ENCODE peak calls at places on chromosomes 12 and 14, in six cellular contexts. One of them, this sample, is unnamed.

GRCh38 chr12:100899301-100899700 is 104.7 kb downstream of the ANO4 start:
- DNase-seq in pancreas: no peak
- DNase-seq in astrocyte of the spinal cord: no peak
- DNase-seq in left ventricle myocardium inferior: no peak
- DNase-seq in endodermal cell: no peak
- DNase-seq in AG09309: no peak
- DNase-seq in this sample: no peak

GRCh38 chr14:78355109-78355508 is 184.9 kb downstream of the NRXN3 start:
- DNase-seq in pancreas: no peak
- DNase-seq in astrocyte of the spinal cord: no peak
- DNase-seq in left ventricle myocardium inferior: no peak
- DNase-seq in endodermal cell: no peak
- DNase-seq in AG09309: no peak
- DNase-seq in this sample: no peak

GRCh38 chr12:114608509-114608908 is 75.5 kb downstream of the TBX3 start:
- DNase-seq in pancreas: no peak
- DNase-seq in astrocyte of the spinal cord: no peak
- DNase-seq in left ventricle myocardium inferior: no peak
- DNase-seq in endodermal cell: no peak
- DNase-seq in AG09309: no peak
- DNase-seq in this sample: no peak

GRCh38 chr12:95205685-95206084 is 11.6 kb downstream of the FGD6 start:
- DNase-seq in pancreas: no peak
- DNase-seq in astrocyte of the spinal cord: peak
- DNase-seq in left ventricle myocardium inferior: no peak
- DNase-seq in endodermal cell: peak
- DNase-seq in AG09309: peak
- DNase-seq in this sample: no peak

GRCh38 chr14:99578541-99579044 is 25.4 kb downstream of the CCDC85C start:
- DNase-seq in pancreas: peak
- DNase-seq in astrocyte of the spinal cord: no peak
- DNase-seq in left ventricle myocardium inferior: peak
- DNase-seq in endodermal cell: no peak
- DNase-seq in AG09309: no peak
- DNase-seq in this sample: peak

GRCh38 chr14:64387232-64387737 is 868 bp upstream of the MTHFD1 start:
- DNase-seq in pancreas: no peak
- DNase-seq in astrocyte of the spinal cord: peak
- DNase-seq in left ventricle myocardium inferior: no peak
- DNase-seq in endodermal cell: no peak
- DNase-seq in AG09309: no peak
- DNase-seq in this sample: no peak

GRCh38 chr14:55160989-55161388 is 30.4 kb downstream of the DLGAP5 start:
- DNase-seq in pancreas: no peak
- DNase-seq in astrocyte of the spinal cord: peak
- DNase-seq in left ventricle myocardium inferior: no peak
- DNase-seq in endodermal cell: no peak
- DNase-seq in AG09309: peak
- DNase-seq in this sample: no peak

GRCh38 chr12:116547955-116548471 is 11.2 kb upstream of the MAP1LC3B2 start:
- DNase-seq in pancreas: no peak
- DNase-seq in astrocyte of the spinal cord: peak
- DNase-seq in left ventricle myocardium inferior: no peak
- DNase-seq in endodermal cell: no peak
- DNase-seq in AG09309: no peak
- DNase-seq in this sample: no peak

GRCh38 chr12:16606201-16606849 is 363 bp upstream of the LMO3 start:
- DNase-seq in pancreas: peak
- DNase-seq in astrocyte of the spinal cord: peak
- DNase-seq in left ventricle myocardium inferior: no peak
- DNase-seq in endodermal cell: peak
- DNase-seq in AG09309: no peak
- DNase-seq in this sample: peak

GRCh38 chr14:32080001-32080510 is 3.0 kb downstream of the ARHGAP5 start:
- DNase-seq in pancreas: no peak
- DNase-seq in astrocyte of the spinal cord: no peak
- DNase-seq in left ventricle myocardium inferior: no peak
- DNase-seq in endodermal cell: no peak
- DNase-seq in AG09309: no peak
- DNase-seq in this sample: no peak
- H3K4me3 ChIP-seq in pancreas: no peak
- H3K4me3 ChIP-seq in astrocyte of the spinal cord: no peak
- H3K4me3 ChIP-seq in left ventricle myocardium inferior: peak
- H3K4me3 ChIP-seq in endodermal cell: peak
- H3K4me3 ChIP-seq in AG09309: no peak
- H3K4me3 ChIP-seq in this sample: no peak

DNA sequence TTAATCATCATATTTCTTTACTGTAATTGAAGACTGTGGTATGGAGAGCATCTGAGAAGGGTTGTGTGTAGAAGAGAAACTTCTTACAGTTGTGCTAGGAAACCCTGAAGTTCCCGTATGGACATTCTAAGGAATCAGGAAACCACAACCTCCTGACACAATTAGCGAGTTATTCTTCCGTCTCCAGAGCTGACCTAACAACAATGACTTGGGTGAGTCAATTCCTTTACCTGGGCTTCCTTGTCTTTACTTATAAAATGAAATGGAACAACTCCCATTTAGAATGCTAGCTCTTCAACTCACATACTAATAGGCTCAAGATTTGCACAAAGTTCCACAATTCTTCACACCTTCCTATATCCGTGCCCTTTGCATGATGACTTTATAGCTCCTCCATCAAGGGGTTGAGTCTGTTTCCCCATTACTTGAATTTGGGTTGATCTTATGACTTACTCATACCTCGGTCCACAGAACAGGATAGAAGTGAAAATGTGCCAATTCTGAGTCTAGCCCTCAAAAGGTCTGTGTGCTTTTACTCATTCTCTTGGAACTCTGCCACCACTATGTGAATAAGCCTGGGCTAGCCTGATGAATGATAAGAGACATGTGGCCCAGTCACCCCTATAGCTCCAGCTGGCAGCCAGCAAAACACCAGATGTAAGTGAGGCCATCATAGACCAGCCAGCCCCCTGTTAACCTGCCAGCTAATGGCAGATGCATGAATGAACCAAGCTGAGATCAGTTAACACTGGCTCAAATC is 459.4 kb downstream of the ETNK1 start:
- DNase-seq in pancreas: no peak
- DNase-seq in astrocyte of the spinal cord: peak
- DNase-seq in left ventricle myocardium inferior: no peak
- DNase-seq in endodermal cell: no peak
- DNase-seq in AG09309: no peak
- DNase-seq in this sample: no peak
- H3K4me3 ChIP-seq in pancreas: no peak
- H3K4me3 ChIP-seq in astrocyte of the spinal cord: no peak
- H3K4me3 ChIP-seq in left ventricle myocardium inferior: no peak
- H3K4me3 ChIP-seq in endodermal cell: no peak
- H3K4me3 ChIP-seq in AG09309: no peak
- H3K4me3 ChIP-seq in this sample: no peak

GRCh38 chr14:71290960-71291466 is 383.8 kb downstream of the PCNX1 start:
- DNase-seq in pancreas: no peak
- DNase-seq in astrocyte of the spinal cord: peak
- DNase-seq in left ventricle myocardium inferior: no peak
- DNase-seq in endodermal cell: no peak
- DNase-seq in AG09309: peak
- DNase-seq in this sample: no peak
- H3K4me3 ChIP-seq in pancreas: no peak
- H3K4me3 ChIP-seq in astrocyte of the spinal cord: no peak
- H3K4me3 ChIP-seq in left ventricle myocardium inferior: no peak
- H3K4me3 ChIP-seq in endodermal cell: no peak
- H3K4me3 ChIP-seq in AG09309: no peak
- H3K4me3 ChIP-seq in this sample: no peak

GRCh38 chr12:123107926-123108681 is 42.8 kb downstream of the PITPNM2 start:
- DNase-seq in pancreas: no peak
- DNase-seq in astrocyte of the spinal cord: no peak
- DNase-seq in left ventricle myocardium inferior: peak
- DNase-seq in endodermal cell: no peak
- DNase-seq in AG09309: no peak
- DNase-seq in this sample: no peak
- H3K4me3 ChIP-seq in pancreas: no peak
- H3K4me3 ChIP-seq in astrocyte of the spinal cord: no peak
- H3K4me3 ChIP-seq in left ventricle myocardium inferior: no peak
- H3K4me3 ChIP-seq in endodermal cell: no peak
- H3K4me3 ChIP-seq in AG09309: no peak
- H3K4me3 ChIP-seq in this sample: no peak

DNA sequence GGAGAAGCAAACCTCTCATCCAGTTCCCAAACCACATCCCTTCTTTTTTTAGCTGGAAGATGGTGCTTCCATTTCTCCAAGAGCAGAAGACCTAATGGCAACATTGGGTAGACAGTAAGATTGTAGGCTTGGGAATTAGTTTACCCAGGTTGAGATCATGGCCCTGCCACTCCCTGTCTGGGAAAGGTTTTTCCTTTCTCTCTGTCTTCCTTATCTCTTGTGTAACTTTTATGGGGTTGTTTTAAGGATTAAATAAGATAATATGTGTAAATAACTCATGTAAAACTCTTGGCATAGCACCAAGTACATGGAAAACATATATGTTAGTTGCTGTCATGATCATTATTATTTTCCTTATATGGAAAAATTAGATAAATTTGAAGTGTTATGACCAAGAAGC is 23.2 kb upstream of the PSMA6 start:
- DNase-seq in pancreas: no peak
- DNase-seq in astrocyte of the spinal cord: no peak
- DNase-seq in left ventricle myocardium inferior: no peak
- DNase-seq in endodermal cell: no peak
- DNase-seq in AG09309: no peak
- DNase-seq in this sample: peak
- H3K4me3 ChIP-seq in pancreas: no peak
- H3K4me3 ChIP-seq in astrocyte of the spinal cord: no peak
- H3K4me3 ChIP-seq in left ventricle myocardium inferior: no peak
- H3K4me3 ChIP-seq in endodermal cell: no peak
- H3K4me3 ChIP-seq in AG09309: no peak
- H3K4me3 ChIP-seq in this sample: no peak

DNA sequence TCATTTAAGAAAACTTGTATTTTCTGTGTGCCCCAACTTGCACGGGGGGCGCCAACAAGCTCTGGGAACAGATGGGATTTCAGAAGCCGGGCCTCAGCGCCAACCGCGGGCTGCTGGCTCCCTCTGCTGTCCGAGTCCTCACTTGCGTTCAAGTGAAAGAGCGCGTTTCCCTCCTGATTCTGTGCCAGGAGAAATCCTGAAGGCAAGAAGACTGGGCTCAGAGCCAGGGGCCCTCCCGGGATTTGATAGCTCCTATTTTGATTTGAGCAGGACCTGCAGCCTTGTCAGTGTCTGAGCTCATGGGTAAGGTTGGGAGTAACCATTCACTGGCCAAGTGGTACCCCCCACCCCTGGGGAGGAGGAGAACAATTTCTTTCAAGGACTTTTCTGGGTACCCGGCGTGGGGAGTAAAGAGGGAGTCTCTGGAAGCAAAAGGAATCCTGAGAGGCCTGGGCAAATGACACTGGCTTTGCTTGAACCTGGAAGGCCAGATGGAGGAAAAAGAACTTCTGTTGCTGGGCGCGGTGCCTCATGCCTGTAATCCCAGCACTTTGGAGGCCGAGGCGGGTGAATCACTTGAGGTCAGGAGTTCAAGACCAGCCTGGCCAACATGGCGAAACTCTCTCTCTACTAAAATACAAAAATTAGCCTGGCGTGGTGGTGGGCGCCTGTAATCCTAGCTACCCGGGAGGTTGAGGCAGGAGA is 179.0 kb upstream of the RGS6 start:
- DNase-seq in pancreas: peak
- DNase-seq in astrocyte of the spinal cord: peak
- DNase-seq in left ventricle myocardium inferior: peak
- DNase-seq in endodermal cell: peak
- DNase-seq in AG09309: peak
- DNase-seq in this sample: peak
- H3K4me3 ChIP-seq in pancreas: peak
- H3K4me3 ChIP-seq in astrocyte of the spinal cord: no peak
- H3K4me3 ChIP-seq in left ventricle myocardium inferior: no peak
- H3K4me3 ChIP-seq in endodermal cell: no peak
- H3K4me3 ChIP-seq in AG09309: no peak
- H3K4me3 ChIP-seq in this sample: no peak

DNA sequence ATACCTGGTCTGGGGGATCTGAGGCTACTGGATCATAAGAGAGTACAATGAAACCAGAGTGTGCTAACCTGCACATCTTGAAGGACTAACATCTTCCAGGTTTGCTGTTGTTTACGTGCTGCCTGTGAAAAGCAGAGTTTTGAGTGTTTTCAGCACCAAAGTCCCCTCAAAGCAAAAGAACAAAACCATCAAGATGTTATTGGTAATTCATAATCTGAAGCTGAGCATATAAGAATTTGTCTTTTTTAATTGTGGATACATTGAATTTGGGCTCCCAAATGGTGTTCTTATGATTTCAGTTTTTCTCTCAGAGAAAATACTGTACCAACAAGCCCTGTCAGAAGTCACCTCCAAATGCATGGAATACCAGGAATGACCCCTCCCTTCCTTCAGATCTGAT is 110.2 kb downstream of the BTG1 start:
- DNase-seq in pancreas: no peak
- DNase-seq in astrocyte of the spinal cord: no peak
- DNase-seq in left ventricle myocardium inferior: no peak
- DNase-seq in endodermal cell: no peak
- DNase-seq in AG09309: no peak
- DNase-seq in this sample: no peak
- H3K4me3 ChIP-seq in pancreas: peak
- H3K4me3 ChIP-seq in astrocyte of the spinal cord: no peak
- H3K4me3 ChIP-seq in left ventricle myocardium inferior: peak
- H3K4me3 ChIP-seq in endodermal cell: no peak
- H3K4me3 ChIP-seq in AG09309: no peak
- H3K4me3 ChIP-seq in this sample: no peak

GRCh38 chr12:105357162-105357691 is 26.7 kb downstream of the C12orf75 start:
- DNase-seq in pancreas: no peak
- DNase-seq in astrocyte of the spinal cord: peak
- DNase-seq in left ventricle myocardium inferior: no peak
- DNase-seq in endodermal cell: no peak
- DNase-seq in AG09309: no peak
- DNase-seq in this sample: no peak

GRCh38 chr12:105351523-105351922 is 21.0 kb downstream of the C12orf75 start:
- DNase-seq in pancreas: no peak
- DNase-seq in astrocyte of the spinal cord: no peak
- DNase-seq in left ventricle myocardium inferior: no peak
- DNase-seq in endodermal cell: no peak
- DNase-seq in AG09309: no peak
- DNase-seq in this sample: no peak

GRCh38 chr12:105352049-105352448 is 21.6 kb downstream of the C12orf75 start:
- DNase-seq in pancreas: no peak
- DNase-seq in astrocyte of the spinal cord: no peak
- DNase-seq in left ventricle myocardium inferior: no peak
- DNase-seq in endodermal cell: no peak
- DNase-seq in AG09309: no peak
- DNase-seq in this sample: no peak

GRCh38 chr12:105355752-105356151 is 25.3 kb downstream of the C12orf75 start:
- DNase-seq in pancreas: no peak
- DNase-seq in astrocyte of the spinal cord: peak
- DNase-seq in left ventricle myocardium inferior: no peak
- DNase-seq in endodermal cell: no peak
- DNase-seq in AG09309: no peak
- DNase-seq in this sample: no peak

GRCh38 chr12:105352940-105353635 is 22.6 kb downstream of the C12orf75 start:
- DNase-seq in pancreas: no peak
- DNase-seq in astrocyte of the spinal cord: peak
- DNase-seq in left ventricle myocardium inferior: no peak
- DNase-seq in endodermal cell: peak
- DNase-seq in AG09309: no peak
- DNase-seq in this sample: no peak
- H3K4me3 ChIP-seq in pancreas: no peak
- H3K4me3 ChIP-seq in astrocyte of the spinal cord: no peak
- H3K4me3 ChIP-seq in left ventricle myocardium inferior: no peak
- H3K4me3 ChIP-seq in endodermal cell: peak
- H3K4me3 ChIP-seq in AG09309: no peak
- H3K4me3 ChIP-seq in this sample: no peak

This sample was measured in mucosa of descending colon.